ENCODE peak calls at places on chromosomes 3 and 15, in nine cellular contexts. Y, G, S, V, O, M, C, K and T are unnamed samples.

GRCh38 chr3:13513913-13514517 is 33.9 kb downstream of the HDAC11 start:
- DNase-seq in K (no peak), M (no peak), V (no peak), S (no peak), C (peak; percentile 59), G (no peak), Y (no peak), O (no peak), T (no peak)

GRCh38 chr3:172097585-172097984 is 58.2 kb downstream of the FNDC3B start:
- DNase-seq in M (no peak), O (no peak), S (no peak), G (no peak), K (no peak), C (no peak), V (no peak), Y (no peak), T (no peak)

GRCh38 chr3:155420869-155421486 is 127.5 kb upstream of the STRIT1 start:
- DNase-seq in Y (no peak), V (no peak), S (no peak), C (no peak), O (no peak), G (no peak), M (no peak), K (no peak), T (no peak)

GRCh38 chr15:89150762-89151305 is 62.6 kb downstream of the ABHD2 start:
- DNase-seq in V (no peak), M (no peak), C (no peak), K (no peak), S (no peak), O (no peak), G (no peak), Y (no peak), T (no peak)

GRCh38 chr3:34998905-34999304 is 640.4 kb upstream of the ARPP21 start:
- DNase-seq in G (no peak), S (no peak), M (no peak), V (no peak), C (peak; percentile 63), O (no peak), K (no peak), Y (no peak), T (no peak)

GRCh38 chr3:120160050-120160449 is 65.8 kb upstream of the GSK3B start:
- DNase-seq in G (peak; percentile 87), K (no peak), C (peak; percentile 99), S (no peak), M (peak; percentile 95), O (peak; percentile 76), V (no peak), Y (peak; percentile 96), T (no peak)

GRCh38 chr3:73485877-73486311 is 138.8 kb downstream of the PDZRN3 start:
- DNase-seq in O (no peak), G (no peak), Y (no peak), K (no peak), S (no peak), V (no peak), M (no peak), C (no peak), T (no peak)

GRCh38 chr15:51585953-51586352 is 36.6 kb downstream of the DMXL2 start:
- DNase-seq in S (no peak), Y (no peak), V (no peak), O (no peak), M (no peak), K (no peak), C (no peak), G (no peak), T (no peak)

GRCh38 chr3:134029734-134030381 is at the start of gene SLCO2A1:
- DNase-seq in C (no peak), K (no peak), G (no peak), V (no peak), O (no peak), S (no peak), Y (peak; percentile 24), M (peak; percentile 48), T (no peak)

GRCh38 chr3:9130318-9131110 is 118.9 kb downstream of the SRGAP3 start:
- DNase-seq in V (no peak), C (no peak), K (no peak), G (no peak), M (no peak), Y (no peak), O (peak; percentile 8), S (no peak), T (no peak)

GRCh38 chr3:23877324-23877980 is 39.3 kb downstream of the NKIRAS1 start:
- DNase-seq in Y (peak; percentile 67), O (peak; percentile 57), K (no peak), V (no peak), C (peak; percentile 86), G (peak; percentile 72), S (no peak), M (peak; percentile 86), T (no peak)

GRCh38 chr3:58528629-58529028 is 8.4 kb downstream of the ACOX2 start:
- DNase-seq in C (peak; percentile 77), K (no peak), G (no peak), S (no peak), Y (peak; percentile 60), M (no peak), V (no peak), O (no peak), T (no peak)

GRCh38 chr3:46280105-46280797 is 38.0 kb downstream of the CCR3 start:
- DNase-seq in K (peak; percentile 50), O (no peak), S (no peak), C (peak; percentile 85), V (no peak), G (peak; percentile 66), Y (peak; percentile 28), M (peak; percentile 22), T (peak; percentile 25)

GRCh38 chr15:60733196-60733595 is 254.3 kb upstream of the ICE2 start:
- DNase-seq in G (no peak), C (no peak), M (no peak), K (no peak), S (no peak), O (no peak), V (no peak), Y (no peak), T (no peak)

GRCh38 chr3:186097663-186098451 is 11.0 kb downstream of the ETV5 start:
- DNase-seq in C (peak; percentile 81), K (no peak), G (peak; percentile 86), S (no peak), O (peak; percentile 91), V (no peak), Y (peak; percentile 93), M (peak; percentile 75), T (no peak)

GRCh38 chr3:184472723-184473419 is 88.7 kb upstream of the EPHB3 start:
- DNase-seq in O (no peak), Y (no peak), C (no peak), G (no peak), V (no peak), M (no peak), K (no peak), S (peak; percentile 42), T (no peak)

GRCh38 chr3:25508901-25509300 is 80.8 kb downstream of the RARB start:
- DNase-seq in O (peak; percentile 33), C (peak; percentile 32), K (no peak), Y (peak; percentile 86), V (no peak), M (peak; percentile 64), G (peak; percentile 44), S (no peak), T (no peak)

GRCh38 chr15:84647726-84648125 is 6.4 kb downstream of the WDR73 start:
- DNase-seq in Y (no peak), V (no peak), K (no peak), O (no peak), C (no peak), G (no peak), M (no peak), S (no peak), T (no peak)

GRCh38 chr3:41330465-41330864 is 131.2 kb downstream of the CTNNB1 start:
- DNase-seq in V (no peak), Y (peak; percentile 82), G (peak; percentile 70), M (no peak), S (no peak), C (no peak), K (no peak), O (no peak), T (no peak)

GRCh38 chr3:130712718-130713423 is 33.8 kb downstream of the PIK3R4 start:
- DNase-seq in K (no peak), G (no peak), C (no peak), S (no peak), O (no peak), Y (no peak), V (no peak), M (no peak), T (no peak)

GRCh38 chr15:83698294-83698693 is 44.4 kb downstream of the ADAMTSL3 start:
- DNase-seq in S (no peak), V (no peak), O (peak; percentile 63), M (peak; percentile 75), K (no peak), C (peak; percentile 42), G (peak; percentile 72), Y (peak; percentile 22), T (no peak)

GRCh38 chr3:20222274-20222673 is 36.3 kb upstream of the SGO1 start:
- DNase-seq in Y (no peak), K (no peak), G (no peak), C (no peak), O (no peak), M (no peak), S (no peak), V (no peak), T (no peak)

GRCh38 chr3:124878561-124879394 is 8.4 kb downstream of the ITGB5 start:
- DNase-seq in M (peak; percentile 92), C (peak; percentile 97), Y (peak; percentile 90), G (peak; percentile 91), S (no peak), O (peak; percentile 98), K (no peak), V (no peak), T (no peak)

GRCh38 chr3:154252759-154253638 is 71.3 kb downstream of the DHX36 start:
- DNase-seq in Y (peak; percentile 91), O (peak; percentile 89), V (peak; percentile 60), M (peak; percentile 91), G (peak; percentile 85), S (peak; percentile 86), K (peak; percentile 72), C (peak; percentile 76), T (peak; percentile 35)

GRCh38 chr3:139745831-139746230 is 68.1 kb upstream of the NMNAT3 start:
- DNase-seq in Y (peak; percentile 54), G (peak; percentile 87), M (peak; percentile 28), K (no peak), C (peak; percentile 47), O (no peak), S (no peak), V (no peak), T (no peak)